ENCODE peak calls at places on chromosomes 5 and 9, in four cellular contexts. F is GM12878, R is HepG2, A is K562. W is an unnamed sample.

GRCh38 chr5:72818866-72819534 is 2.5 kb downstream of the TNPO1 start:
- DNase-seq in F (no peak), R (peak), A (peak), W (peak)

GRCh38 chr5:138351517-138351916 is 968 bp upstream of the KDM3B start:
- DNase-seq in F (no peak), R (no peak), A (no peak), W (no peak)

GRCh38 chr5:97134634-97135033 is 7.8 kb downstream of the LIX1 start:
- DNase-seq in F (no peak), R (no peak), A (no peak), W (peak)

GRCh38 chr5:88269222-88269771 is 652 bp upstream of the TMEM161B start:
- DNase-seq in F (peak), R (peak), A (peak), W (no peak)

GRCh38 chr5:56468278-56468677 is 235.1 kb upstream of the ANKRD55 start:
- DNase-seq in F (no peak), R (no peak), A (no peak), W (no peak)

GRCh38 chr5:107450531-107450930 is 220.2 kb downstream of the EFNA5 start:
- DNase-seq in F (no peak), R (no peak), A (no peak), W (no peak)

GRCh38 chr9:131142160-131142559 is 16.8 kb downstream of the NUP214 start:
- DNase-seq in F (no peak), R (no peak), A (no peak), W (no peak)

GRCh38 chr9:133171161-133171955 is 7.6 kb upstream of the GBGT1 start:
- DNase-seq in F (no peak), R (no peak), A (no peak), W (no peak)

GRCh38 chr5:134086215-134086942 is 28.1 kb upstream of the TCF7 start:
- DNase-seq in F (no peak), R (no peak), A (no peak), W (no peak)

GRCh38 chr5:147485046-147485445 is 24.8 kb downstream of the DPYSL3 start:
- DNase-seq in F (no peak), R (no peak), A (no peak), W (no peak)

GRCh38 chr5:127785098-127785927 is 82.1 kb downstream of the CCDC192 start:
- DNase-seq in F (peak), R (no peak), A (no peak), W (no peak)

GRCh38 chr9:127187231-127187956 is 65.0 kb upstream of the ANGPTL2 start:
- DNase-seq in F (no peak), R (peak), A (peak), W (no peak)

GRCh38 chr5:78795757-78796156 is 147.2 kb upstream of the LHFPL2 start:
- DNase-seq in F (no peak), R (peak), A (no peak), W (no peak)

GRCh38 chr9:125437771-125438221 is 176.2 kb downstream of the GAPVD1 start:
- DNase-seq in F (no peak), R (no peak), A (no peak), W (no peak)

GRCh38 chr5:6216516-6217075 is 161.8 kb downstream of the MED10 start:
- DNase-seq in F (no peak), R (no peak), A (no peak), W (no peak)

GRCh38 chr5:149677721-149678120 is 52.4 kb upstream of the PPARGC1B start:
- DNase-seq in F (peak), R (no peak), A (no peak), W (no peak)

GRCh38 chr9:31146485-31147166 is 1237.8 kb upstream of the ACO1 start:
- DNase-seq in F (no peak), R (no peak), A (no peak), W (no peak)

GRCh38 chr9:76905984-76906861 is at the start of gene PRUNE2:
- DNase-seq in F (no peak), R (no peak), A (peak), W (peak)

GRCh38 chr5:132873119-132873929 is at the start of gene LEAP2:
- DNase-seq in F (no peak), R (peak), A (peak), W (no peak)

GRCh38 chr5:118657576-118657975 is 330.8 kb downstream of the DTWD2 start:
- DNase-seq in F (no peak), R (no peak), A (no peak), W (no peak)

GRCh38 chr5:125199968-125200841 is 453.8 kb upstream of the ZNF608 start:
- DNase-seq in F (no peak), R (no peak), A (no peak), W (no peak)

GRCh38 chr9:135618866-135619598 is 20.3 kb downstream of the GLT6D1 start:
- DNase-seq in F (no peak), R (no peak), A (no peak), W (no peak)

GRCh38 chr5:56951131-56951945 is 585 bp downstream of the MIER3 start:
- DNase-seq in F (no peak), R (no peak), A (peak), W (peak)

GRCh38 chr5:32760091-32760509 is 49.0 kb downstream of the NPR3 start:
- DNase-seq in F (no peak), R (peak), A (peak), W (no peak)

GRCh38 chr5:143801251-143801650 is 10.7 kb upstream of the HMHB1 start:
- DNase-seq in F (no peak), R (no peak), A (no peak), W (no peak)

GRCh38 chr5:128038641-128039040 is 44.9 kb upstream of the SLC12A2 start:
- DNase-seq in F (no peak), R (peak), A (peak), W (no peak)

GRCh38 chr5:66595877-66596790 is at the start of gene MAST4:
- DNase-seq in F (no peak), R (peak), A (peak), W (peak)

GRCh38 chr9:18887546-18887945 is 145.5 kb downstream of the SAXO1 start:
- DNase-seq in F (no peak), R (no peak), A (no peak), W (no peak)

GRCh38 chr9:94031946-94032345 is 52.3 kb upstream of the PTPDC1 start:
- DNase-seq in F (no peak), R (no peak), A (no peak), W (no peak)

GRCh38 chr5:66675369-66675768 is 79.2 kb downstream of the MAST4 start:
- DNase-seq in F (no peak), R (no peak), A (no peak), W (no peak)

GRCh38 chr5:139903805-139904565 is 108.4 kb downstream of the PSD2 start:
- DNase-seq in F (no peak), R (no peak), A (no peak), W (peak)
- TF ChIP-seq CREM in F (no peak), R (no peak), A (no peak), W (no peak)

GRCh38 chr5:180216646-180217171 is 7.7 kb upstream of the RASGEF1C start:
- DNase-seq in F (no peak), R (no peak), A (no peak), W (no peak)
- TF ChIP-seq SP1 in F (no peak), R (no peak), A (no peak), W (no peak)

GRCh38 chr9:87127543-87127942 is 180.2 kb upstream of the GAS1 start:
- DNase-seq in F (no peak), R (no peak), A (no peak), W (no peak)

GRCh38 chr9:87123830-87124229 is 176.5 kb upstream of the GAS1 start:
- DNase-seq in F (no peak), R (no peak), A (no peak), W (no peak)

GRCh38 chr9:87128844-87129493 is 181.7 kb upstream of the GAS1 start:
- DNase-seq in F (no peak), R (no peak), A (no peak), W (no peak)

GRCh38 chr9:87125819-87126218 is 178.5 kb upstream of the GAS1 start:
- DNase-seq in F (no peak), R (no peak), A (no peak), W (no peak)

DNA sequence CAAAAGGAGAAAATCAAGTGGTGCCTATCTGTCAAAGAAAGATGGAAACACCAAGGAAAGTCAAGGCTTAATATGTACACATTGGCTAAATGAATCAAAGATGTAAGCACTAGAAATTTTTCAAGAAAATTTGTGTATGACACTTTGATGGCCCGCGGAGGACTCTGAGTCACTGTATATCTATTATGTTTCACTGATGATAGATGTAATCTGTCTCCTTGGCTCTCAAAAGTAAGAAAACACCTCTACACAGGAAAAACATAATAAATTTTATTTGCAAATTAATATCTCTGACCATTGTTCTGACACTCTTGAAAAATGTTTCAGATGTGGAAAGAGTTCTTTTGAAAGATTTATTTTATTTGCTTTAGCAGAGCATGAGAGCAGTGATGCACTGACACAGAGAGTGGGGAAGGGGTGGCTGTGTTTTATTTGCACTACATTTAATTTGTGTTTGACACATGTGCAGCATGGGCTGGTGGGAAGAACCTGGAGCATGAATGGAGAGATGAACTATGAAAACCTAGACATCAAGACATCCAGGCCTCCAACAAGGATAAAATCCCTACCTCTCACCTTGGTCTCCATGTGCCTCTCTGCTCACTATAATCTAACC is 180.8 kb upstream of the GAS1 start:
- DNase-seq in F (no peak), R (no peak), A (no peak), W (no peak)
- TF ChIP-seq ESRRA in F (no peak), R (no peak), A (no peak), W (no peak)

GRCh38 chr5:100469780-100470179 is 65.4 kb upstream of the FAM174A start:
- DNase-seq in F (peak), R (no peak), A (no peak), W (no peak)

GRCh38 chr5:100464418-100464817 is 70.8 kb upstream of the FAM174A start:
- DNase-seq in F (no peak), R (no peak), A (peak), W (no peak)
- TF ChIP-seq CREM in F (no peak), R (no peak), A (no peak), W (no peak)

GRCh38 chr5:140862441-140863295 is 6.1 kb upstream of the PCDHA11 start:
- DNase-seq in F (no peak), R (no peak), A (no peak), W (no peak)
- TF ChIP-seq SP1 in F (no peak), R (no peak), A (no peak), W (no peak)